ENCODE peak calls at places on chromosomes 12 and 14, in five cellular contexts. I is stomach; K is stimulated activated CD4-positive, alpha-beta T cell treated with anti-CD3 and anti-CD28 coated beads, Interleukin-4, amount 100 ng/mL, for 24 hours; U is AG10803; F is coronary artery. J is an unnamed sample.

GRCh38 chr12:50934371-50934851 is 17.9 kb upstream of the HIGD1C start:
- DNase-seq in I (no peak), K (no peak), U (no peak), F (no peak), J (no peak)

GRCh38 chr12:3000548-3001275 is 41.5 kb downstream of the TEAD4 start:
- DNase-seq in I (no peak), K (no peak), U (no peak), F (no peak), J (no peak)

GRCh38 chr14:94313991-94314655 is 9.0 kb downstream of the SERPINA6 start:
- DNase-seq in I (no peak), K (no peak), U (peak; percentile 40), F (no peak), J (no peak)

GRCh38 chr14:64507376-64508156 is 3.0 kb downstream of the ZBTB1 start:
- DNase-seq in I (no peak), K (peak; percentile 56), U (no peak), F (no peak), J (no peak)

GRCh38 chr14:43116341-43116740 is 1390.7 kb downstream of the FSCB start:
- DNase-seq in I (no peak), K (no peak), U (no peak), F (no peak), J (no peak)

GRCh38 chr12:121801601-121802484 is 2.0 kb upstream of the SETD1B start:
- DNase-seq in I (no peak), K (no peak), U (peak; percentile 46), F (no peak), J (no peak)

GRCh38 chr14:103699261-103699661 is 16.0 kb downstream of the XRCC3 start:
- DNase-seq in I (no peak), K (no peak), U (no peak), F (no peak), J (no peak)

GRCh38 chr14:104586832-104587620 is 7.5 kb downstream of the C14orf180 start:
- DNase-seq in I (peak; percentile 80), K (no peak), U (peak; percentile 11), F (peak; percentile 83), J (no peak)

GRCh38 chr14:83874662-83875061 is 1655.3 kb upstream of the FLRT2 start:
- DNase-seq in I (no peak), K (no peak), U (peak; percentile 7), F (no peak), J (no peak)

GRCh38 chr12:45590646-45591045 is 138.9 kb upstream of the ARID2 start:
- DNase-seq in I (no peak), K (no peak), U (no peak), F (no peak), J (no peak)

GRCh38 chr14:71803539-71804260 is 128.5 kb upstream of the RGS6 start:
- DNase-seq in I (no peak), K (no peak), U (peak; percentile 29), F (no peak), J (no peak)

GRCh38 chr14:37124617-37125016 is 47.8 kb downstream of the SLC25A21 start:
- DNase-seq in I (no peak), K (no peak), U (no peak), F (no peak), J (no peak)